ENCODE peak calls at places on chromosomes 3 and 15, in five cellular contexts. V, P, W, H and R are unnamed samples.

GRCh38 chr3:32818431-32819085 is 761 bp downstream of the TRIM71 start:
- DNase-seq in W (no peak), V (no peak), H (peak; percentile 27), P (no peak), R (peak; percentile 57)

GRCh38 chr3:46109635-46110005 is 82.3 kb upstream of the XCR1 start:
- DNase-seq in H (no peak), V (no peak), W (no peak), P (no peak), R (no peak)

GRCh38 chr3:124336067-124336656 is 344.2 kb upstream of the ROPN1 start:
- DNase-seq in V (no peak), H (no peak), P (no peak), W (no peak), R (no peak)

GRCh38 chr15:75982468-75982867 is 29.8 kb downstream of the NRG4 start:
- DNase-seq in P (no peak), V (peak; percentile 15), H (no peak), W (no peak), R (no peak)

GRCh38 chr15:33654859-33655258 is 313.4 kb upstream of the CHRM5 start:
- DNase-seq in W (no peak), V (peak; percentile 57), P (no peak), H (no peak), R (peak; percentile 10)

GRCh38 chr3:184377374-184377773 is 633 bp downstream of the THPO start:
- DNase-seq in W (no peak), P (no peak), H (no peak), V (no peak), R (no peak)

GRCh38 chr3:50600841-50601591 is 10.6 kb downstream of the CISH start:
- DNase-seq in H (peak; percentile 90), W (peak; percentile 97), V (peak; percentile 30), P (peak; percentile 58), R (no peak)

GRCh38 chr15:66955871-66956585 is 109.4 kb upstream of the SMAD3 start:
- DNase-seq in P (no peak), W (no peak), H (no peak), V (no peak), R (no peak)

GRCh38 chr3:128878556-128879124 is 780 bp upstream of the ACAD9 start:
- DNase-seq in V (peak; percentile 17), W (no peak), P (no peak), H (peak; percentile 25), R (no peak)

GRCh38 chr3:186362409-186362757 is 349 bp upstream of the DGKG start:
- DNase-seq in V (no peak), P (no peak), H (no peak), W (no peak), R (no peak)

GRCh38 chr3:128316456-128316855 is 150.2 kb downstream of the DNAJB8 start:
- DNase-seq in W (peak; percentile 17), H (peak; percentile 41), P (peak; percentile 56), V (no peak), R (no peak)

GRCh38 chr15:64356443-64357040 is 569 bp upstream of the CSNK1G1 start:
- DNase-seq in W (no peak), V (no peak), H (no peak), P (no peak), R (peak; percentile 47)

GRCh38 chr3:12662593-12663310 is 1.2 kb downstream of the RAF1 start:
- DNase-seq in H (peak; percentile 38), V (peak; percentile 64), P (peak; percentile 16), W (peak; percentile 48), R (peak; percentile 63)

GRCh38 chr15:47803767-47804166 is 86.5 kb downstream of the SEMA6D start:
- DNase-seq in W (no peak), P (no peak), V (no peak), H (no peak), R (no peak)

GRCh38 chr3:43872901-43873300 is 182.2 kb downstream of the ABHD5 start:
- DNase-seq in P (no peak), W (no peak), V (no peak), H (no peak), R (no peak)

GRCh38 chr3:171162986-171163723 is 136.6 kb upstream of the SLC2A2 start:
- DNase-seq in W (no peak), H (no peak), P (no peak), V (peak; percentile 61), R (no peak)

GRCh38 chr3:11850003-11850402 is 3.3 kb upstream of the TAMM41 start:
- DNase-seq in W (no peak), V (no peak), P (no peak), H (no peak), R (no peak)

GRCh38 chr3:41893977-41894376 is 67.9 kb downstream of the ULK4 start:
- DNase-seq in H (no peak), P (no peak), V (peak; percentile 51), W (no peak), R (peak; percentile 40)

GRCh38 chr15:80495406-80495942 is 91.3 kb downstream of the ARNT2 start:
- DNase-seq in P (no peak), H (no peak), W (no peak), V (no peak), R (no peak)

GRCh38 chr3:125051715-125052581 is 3.8 kb downstream of the HEG1 start:
- DNase-seq in V (peak; percentile 68), W (no peak), H (peak; percentile 69), P (peak; percentile 51), R (peak; percentile 54)

GRCh38 chr3:124584552-124585391 is 145.5 kb upstream of the UMPS start:
- DNase-seq in V (peak; percentile 84), W (peak; percentile 93), H (no peak), P (peak; percentile 30), R (no peak)

GRCh38 chr3:125186261-125186770 is 26.2 kb downstream of the SLC12A8 start:
- DNase-seq in W (no peak), P (no peak), V (no peak), H (no peak), R (no peak)

GRCh38 chr3:143597774-143598652 is 250.3 kb downstream of the SLC9A9 start:
- DNase-seq in H (no peak), V (no peak), P (no peak), W (no peak), R (no peak)

GRCh38 chr15:69909719-69910444 is 187.8 kb downstream of the TLE3 start:
- DNase-seq in P (no peak), W (no peak), V (no peak), H (no peak), R (no peak)
- H3K4me1 ChIP-seq in P (no peaks in the 10 kb centered on the region), W (no peaks in the 10 kb centered on the region), V (peaks cover 22% of the 10 kb centered on the region), H (no peaks in the 10 kb centered on the region), R (peaks cover 15% of the 10 kb centered on the region)

DNA sequence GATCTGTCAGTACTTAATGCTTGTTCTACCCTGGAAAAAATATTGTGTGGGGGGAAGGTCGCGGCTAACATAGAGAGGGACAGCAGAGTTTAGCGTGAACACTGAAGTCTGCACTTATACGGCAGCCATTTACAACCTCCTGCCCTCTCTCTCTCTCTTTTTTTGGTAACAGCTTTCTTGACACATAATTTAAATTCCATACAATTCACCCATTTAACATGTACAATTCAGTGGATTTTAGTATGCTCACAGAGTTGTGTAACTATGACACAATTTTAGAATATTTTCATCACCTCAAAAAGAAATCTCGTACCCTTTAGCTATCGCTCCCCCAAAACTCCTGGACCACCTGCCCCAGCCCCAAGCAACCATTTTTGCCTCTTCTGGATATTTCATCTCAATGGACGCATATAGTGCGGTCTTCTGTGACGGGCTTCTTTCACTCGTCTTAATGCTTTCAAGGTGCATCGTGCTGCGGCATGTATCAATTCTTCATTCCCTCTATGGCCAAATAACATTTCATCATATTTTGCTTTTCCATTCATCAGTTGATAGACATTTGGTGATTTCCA is 141.8 kb downstream of the XXYLT1 start:
- DNase-seq in P (no peak), W (no peak), V (no peak), H (no peak), R (no peak)
- H3K36me3 ChIP-seq in P (no peaks in the 10 kb centered on the region), W (no peaks in the 10 kb centered on the region), V (no peaks in the 10 kb centered on the region), H (no peaks in the 10 kb centered on the region), R (no peaks in the 10 kb centered on the region)

GRCh38 chr15:92807971-92808571 is 92.1 kb upstream of the CHD2 start:
- DNase-seq in V (peak; percentile 46), H (no peak), P (no peak), W (no peak), R (peak; percentile 38)
- H3K4me3 ChIP-seq in V (peak overlapping the region; percentile 56), H (peak overlapping the region; percentile 50), P (peak overlapping the region; percentile 45), W (peak overlapping the region; percentile 59), R (peak overlapping the region; percentile 39)

DNA sequence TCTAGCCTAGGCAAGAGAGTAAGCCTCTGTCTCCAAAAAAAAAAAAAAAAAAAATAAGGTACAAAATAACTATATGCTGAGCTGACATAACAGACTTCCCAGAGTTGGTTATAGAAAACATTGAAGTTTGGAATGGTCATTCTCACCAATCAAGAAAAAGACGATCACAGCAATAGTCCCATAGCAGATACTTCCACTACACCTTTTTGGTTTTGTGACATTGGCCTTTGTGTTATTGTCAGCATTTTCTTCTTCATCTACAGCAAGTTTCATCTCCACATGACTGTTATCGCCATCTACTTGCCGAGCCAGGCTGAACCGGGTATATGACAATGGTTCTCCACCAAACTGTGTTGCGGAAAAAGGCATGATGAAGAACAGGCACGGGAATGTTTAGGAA is 6.9 kb downstream of the TFRC start:
- DNase-seq in H (no peak), V (no peak), W (no peak), P (no peak), R (no peak)
- H3K4me1 ChIP-seq in H (peaks cover 17% of the 10 kb centered on the region), V (peaks cover 20% of the 10 kb centered on the region), W (peaks cover under 1% of the 10 kb centered on the region), P (peaks cover 15% of the 10 kb centered on the region), R (peaks cover 24% of the 10 kb centered on the region)

GRCh38 chr15:85741662-85742061 is 53.1 kb downstream of the KLHL25 start:
- DNase-seq in H (no peak), W (no peak), P (no peak), V (no peak), R (no peak)
- H3K36me3 ChIP-seq in H (peaks cover 36% of the 10 kb centered on the region), W (peaks cover 92% of the 10 kb centered on the region), P (peaks cover 80% of the 10 kb centered on the region), V (peaks cover 9% of the 10 kb centered on the region), R (peaks cover 18% of the 10 kb centered on the region)